ENCODE peak calls at places on chromosomes 2 and 18, in six cellular contexts. Z is stimulated activated CD8-positive, alpha-beta memory T cell treated with anti-CD3 and anti-CD28 coated beads, Interleukin-15, amount 100 ng/mL, for 24 hours; W is skeletal muscle cell; O is PC-3; E is NCI-H774; R is nephron progenitor cell. Y is an unnamed sample.

GRCh38 chr2:240142256-240142775 is 1.9 kb upstream of the OTOS start:
- DNase-seq in E (no peak), W (no peak), Z (no peak), O (no peak), R (no peak), Y (no peak)

GRCh38 chr2:3527886-3528785 is 8.8 kb upstream of the ADI1 start:
- DNase-seq in R (peak; percentile 12), E (no peak), W (no peak), O (no peak), Z (no peak), Y (no peak)

GRCh38 chr2:110678457-110679336 is 834 bp upstream of the BUB1 start:
- DNase-seq in Z (no peak), O (peak; percentile 15), R (peak; percentile 34), W (no peak), E (no peak), Y (no peak)

GRCh38 chr18:27185025-27185763 is at the start of gene CHST9:
- DNase-seq in W (no peak), O (no peak), E (peak; percentile 12), Z (no peak), R (peak; percentile 75), Y (no peak)

GRCh38 chr2:75545387-75545786 is 15.4 kb downstream of the EVA1A start:
- DNase-seq in O (no peak), R (no peak), Z (no peak), E (no peak), W (no peak), Y (no peak)

GRCh38 chr18:24678626-24679025 is 218.2 kb downstream of the HRH4 start:
- DNase-seq in O (no peak), Z (no peak), E (no peak), R (no peak), W (no peak), Y (no peak)

GRCh38 chr2:47569658-47570398 is 166.9 kb downstream of the MSH2 start:
- DNase-seq in W (no peak), O (no peak), Z (no peak), E (peak; percentile 18), R (peak; percentile 50), Y (no peak)

GRCh38 chr2:137467246-137467862 is 496.9 kb upstream of the HNMT start:
- DNase-seq in R (peak; percentile 64), W (no peak), O (peak; percentile 71), Z (no peak), E (no peak), Y (peak; percentile 11)

GRCh38 chr2:127624321-127625145 is 21.4 kb upstream of the GPR17 start:
- DNase-seq in E (no peak), Z (no peak), O (no peak), R (no peak), W (no peak), Y (no peak)

GRCh38 chr2:197265931-197266330 is 44.6 kb downstream of the ANKRD44 start:
- DNase-seq in R (no peak), O (no peak), Z (no peak), E (no peak), W (no peak), Y (no peak)

GRCh38 chr2:210440206-210440605 is 36.4 kb downstream of the LANCL1 start:
- DNase-seq in R (no peak), Z (no peak), O (no peak), E (peak; percentile 75), W (no peak), Y (no peak)

GRCh38 chr2:218074031-218074430 is 5.0 kb downstream of the RUFY4 start:
- DNase-seq in O (peak; percentile 25), W (no peak), R (peak; percentile 65), E (no peak), Z (no peak), Y (no peak)

GRCh38 chr2:238995634-238996033 is 147.7 kb downstream of the TWIST2 start:
- DNase-seq in Z (no peak), O (peak; percentile 41), W (no peak), R (no peak), E (no peak), Y (no peak)

GRCh38 chr2:205705511-205706397 is 23.5 kb downstream of the NRP2 start:
- DNase-seq in Z (no peak), O (no peak), W (no peak), E (no peak), R (no peak), Y (no peak)

GRCh38 chr2:149329068-149329467 is 1.3 kb upstream of the LYPD6 start:
- DNase-seq in W (no peak), E (peak; percentile 31), O (peak; percentile 14), Z (no peak), R (no peak), Y (no peak)

GRCh38 chr18:35695803-35696202 is 114.3 kb downstream of the GALNT1 start:
- DNase-seq in O (no peak), R (no peak), Z (no peak), W (no peak), E (no peak), Y (no peak)

GRCh38 chr2:121504316-121504715 is 26.4 kb upstream of the RNU4ATAC start:
- DNase-seq in E (no peak), R (no peak), Z (no peak), W (no peak), O (no peak), Y (no peak)

GRCh38 chr2:217160978-217161973 is 301.4 kb upstream of the TNP1 start:
- DNase-seq in Z (no peak), E (no peak), W (no peak), O (peak; percentile 50), R (no peak), Y (no peak)

GRCh38 chr2:237178396-237178795 is 92.7 kb downstream of the COPS8 start:
- DNase-seq in R (no peak), E (no peak), W (peak; percentile 82), Z (no peak), O (peak; percentile 94), Y (no peak)

GRCh38 chr2:102253753-102254150 is 57.6 kb upstream of the IL1RL1 start:
- DNase-seq in W (no peak), R (no peak), O (peak; percentile 55), Z (no peak), E (no peak), Y (no peak)

GRCh38 chr2:29420999-29421856 is 306.0 kb downstream of the CLIP4 start:
- DNase-seq in O (no peak), W (peak; percentile 82), Z (no peak), R (peak; percentile 14), E (no peak), Y (peak; percentile 56)

GRCh38 chr2:30113617-30114293 is 33.1 kb upstream of the YPEL5 start:
- DNase-seq in O (peak; percentile 92), W (peak; percentile 66), E (no peak), R (no peak), Z (no peak), Y (peak; percentile 90)

GRCh38 chr18:61062241-61062640 is 271.0 kb upstream of the CDH20 start:
- DNase-seq in Z (no peak), O (no peak), E (no peak), W (no peak), R (no peak), Y (no peak)

GRCh38 chr18:49632588-49632987 is 70.7 kb downstream of the LIPG start:
- DNase-seq in E (no peak), Z (no peak), O (no peak), W (no peak), R (no peak), Y (no peak)

GRCh38 chr18:36396190-36396589 is 98.7 kb downstream of the FHOD3 start:
- DNase-seq in O (no peak), R (no peak), Z (no peak), E (no peak), W (no peak), Y (no peak)

GRCh38 chr2:15730545-15731212 is 139.0 kb downstream of the DDX1 start:
- DNase-seq in O (peak; percentile 93), W (peak; percentile 93), E (peak; percentile 41), R (no peak), Z (no peak), Y (peak; percentile 90)

GRCh38 chr2:95061601-95062183 is 36.2 kb downstream of the MAL start:
- DNase-seq in W (no peak), E (no peak), Z (no peak), R (no peak), O (no peak), Y (no peak)

GRCh38 chr2:166803314-166803986 is 84.8 kb upstream of the XIRP2 start:
- DNase-seq in Z (no peak), O (no peak), W (peak; percentile 8), R (no peak), E (no peak), Y (no peak)

GRCh38 chr2:19362652-19363473 is 4.4 kb upstream of the OSR1 start:
- DNase-seq in E (peak; percentile 80), Z (no peak), R (peak; percentile 86), W (peak; percentile 58), O (peak; percentile 90), Y (peak; percentile 71)

GRCh38 chr2:56185582-56186046 is 1.8 kb downstream of the CCDC85A start:
- DNase-seq in Z (no peak), R (peak; percentile 36), W (no peak), O (peak; percentile 56), E (no peak), Y (no peak)

GRCh38 chr2:118224888-118225264 is 136.6 kb downstream of the INSIG2 start:
- DNase-seq in R (no peak), E (no peak), W (no peak), O (no peak), Z (no peak), Y (no peak)

GRCh38 chr18:11981633-11982366 is 493 bp downstream of the IMPA2 start:
- DNase-seq in E (peak; percentile 52), O (peak; percentile 46), W (no peak), Z (peak; percentile 2), R (peak; percentile 63), Y (no peak)

GRCh38 chr18:24136967-24137373 is 1.9 kb upstream of the CABYR start:
- DNase-seq in Z (no peak), E (no peak), R (no peak), W (no peak), O (peak; percentile 66), Y (no peak)

GRCh38 chr2:156955701-156956100 is 301.8 kb upstream of the GALNT5 start:
- DNase-seq in E (no peak), O (peak; percentile 5), R (no peak), Z (no peak), W (no peak), Y (no peak)

GRCh38 chr2:152421521-152422367 is 86.8 kb downstream of the FMNL2 start:
- DNase-seq in R (no peak), O (peak; percentile 98), E (no peak), W (peak; percentile 97), Z (no peak), Y (peak; percentile 94)

GRCh38 chr2:153360239-153360638 is 118.3 kb downstream of the RPRM start:
- DNase-seq in E (no peak), W (no peak), R (no peak), O (no peak), Z (no peak), Y (no peak)